ENCODE peak calls at places on chromosomes 1 and 21, in eight cellular contexts. C, Y, L, Q, K, M, J and W are unnamed samples.

GRCh38 chr1:36128126-36128904 is 3.3 kb upstream of the COL8A2 start:
- DNase-seq in C (no peak), Y (no peak), L (no peak), Q (no peak), K (no peak), M (no peak), J (no peak), W (no peak)

GRCh38 chr1:68322837-68323687 is 90.7 kb upstream of the WLS start:
- DNase-seq in C (no peak), Y (no peak), L (no peak), Q (no peak), K (no peak), M (no peak), J (no peak), W (no peak)

GRCh38 chr1:62621907-62622306 is 24.6 kb downstream of the ANGPTL3 start:
- DNase-seq in C (no peak), Y (no peak), L (peak; percentile 2), Q (no peak), K (no peak), M (no peak), J (no peak), W (no peak)

GRCh38 chr1:241419986-241420385 is 63.0 kb upstream of the RGS7 start:
- DNase-seq in C (no peak), Y (no peak), L (no peak), Q (no peak), K (no peak), M (no peak), J (no peak), W (no peak)

GRCh38 chr1:211517006-211517405 is 25.0 kb upstream of the RD3 start:
- DNase-seq in C (no peak), Y (no peak), L (peak; percentile 82), Q (no peak), K (no peak), M (peak; percentile 61), J (no peak), W (peak; percentile 85)

GRCh38 chr1:154837679-154838171 is 32.4 kb downstream of the KCNN3 start:
- DNase-seq in C (no peak), Y (no peak), L (peak; percentile 6), Q (no peak), K (no peak), M (peak; percentile 57), J (no peak), W (peak; percentile 39)

GRCh38 chr1:18326171-18326950 is 154.4 kb upstream of the KLHDC7A start:
- DNase-seq in C (no peak), Y (no peak), L (no peak), Q (no peak), K (no peak), M (no peak), J (no peak), W (no peak)

GRCh38 chr1:55180075-55180670 is 35.0 kb downstream of the USP24 start:
- DNase-seq in C (no peak), Y (no peak), L (no peak), Q (no peak), K (no peak), M (no peak), J (no peak), W (no peak)

GRCh38 chr1:203390298-203390697 is 39.4 kb upstream of the FMOD start:
- DNase-seq in C (no peak), Y (no peak), L (no peak), Q (no peak), K (no peak), M (no peak), J (no peak), W (no peak)

GRCh38 chr1:229098361-229098760 is 172.6 kb upstream of the RAB4A start:
- DNase-seq in C (no peak), Y (no peak), L (no peak), Q (no peak), K (no peak), M (no peak), J (no peak), W (no peak)

GRCh38 chr1:203511513-203511912 is 17.6 kb downstream of the OPTC start:
- DNase-seq in C (no peak), Y (no peak), L (no peak), Q (no peak), K (no peak), M (no peak), J (no peak), W (no peak)

GRCh38 chr1:47771766-47772165 is 225.4 kb downstream of the TRABD2B start:
- DNase-seq in C (no peak), Y (no peak), L (peak; percentile 29), Q (no peak), K (no peak), M (no peak), J (no peak), W (peak; percentile 34)

GRCh38 chr1:85244271-85245053 is 15.0 kb downstream of the C1orf52 start:
- DNase-seq in C (no peak), Y (no peak), L (no peak), Q (no peak), K (no peak), M (no peak), J (no peak), W (no peak)

GRCh38 chr1:220241072-220241663 is 31.1 kb downstream of the RAB3GAP2 start:
- DNase-seq in C (no peak), Y (no peak), L (no peak), Q (no peak), K (no peak), M (no peak), J (no peak), W (no peak)

GRCh38 chr1:51516639-51517158 is 2.4 kb downstream of the EPS15 start:
- DNase-seq in C (no peak), Y (no peak), L (no peak), Q (no peak), K (no peak), M (no peak), J (no peak), W (no peak)

GRCh38 chr21:23160914-23161313 is 2162.7 kb downstream of the NCAM2 start:
- DNase-seq in C (no peak), Y (no peak), L (no peak), Q (no peak), K (no peak), M (no peak), J (no peak), W (no peak)

GRCh38 chr1:52707927-52708655 is 9.9 kb upstream of the COA7 start:
- DNase-seq in C (no peak), Y (no peak), L (peak; percentile 64), Q (no peak), K (no peak), M (no peak), J (no peak), W (no peak)

GRCh38 chr1:87024936-87025537 is 110.6 kb downstream of the HS2ST1 start:
- DNase-seq in C (no peak), Y (no peak), L (peak; percentile 58), Q (no peak), K (peak; percentile 6), M (no peak), J (no peak), W (no peak)

GRCh38 chr1:53047737-53048344 is 14.2 kb upstream of the PODN start:
- DNase-seq in C (no peak), Y (no peak), L (peak; percentile 58), Q (no peak), K (no peak), M (no peak), J (no peak), W (no peak)

GRCh38 chr1:225914391-225914790 is 9.7 kb downstream of the PYCR2 start:
- DNase-seq in C (no peak), Y (no peak), L (no peak), Q (no peak), K (no peak), M (no peak), J (no peak), W (no peak)

GRCh38 chr1:6386371-6386949 is 7.1 kb downstream of the ACOT7 start:
- DNase-seq in C (no peak), Y (no peak), L (no peak), Q (no peak), K (no peak), M (no peak), J (no peak), W (no peak)

GRCh38 chr1:15452866-15453571 is 3.5 kb upstream of the CELA2A start:
- DNase-seq in C (no peak), Y (no peak), L (no peak), Q (no peak), K (no peak), M (no peak), J (no peak), W (no peak)

GRCh38 chr1:1066403-1067283 is 7.5 kb downstream of the RNF223 start:
- DNase-seq in C (no peak), Y (no peak), L (no peak), Q (no peak), K (no peak), M (no peak), J (no peak), W (no peak)

GRCh38 chr1:206782448-206782847 is 10.2 kb upstream of the IL10 start:
- DNase-seq in C (no peak), Y (no peak), L (no peak), Q (peak; percentile 48), K (no peak), M (no peak), J (peak; percentile 90), W (no peak)

GRCh38 chr1:5386371-5386770 is 605.9 kb downstream of the NPHP4 start:
- DNase-seq in C (no peak), Y (no peak), L (no peak), Q (no peak), K (no peak), M (no peak), J (no peak), W (no peak)